ENCODE peak calls at places on chromosomes 12 and 14, in eight cellular contexts. H, O, Y, E, T, D, J and I are unnamed samples.

GRCh38 chr12:62683724-62684501 is 217.3 kb downstream of the MON2 start:
- ATAC-seq in J (no peak), E (peak; percentile 30), T (peak; percentile 56), Y (no peak), D (peak; percentile 88), O (peak; percentile 51), H (no peak), I (peak; percentile 85)

GRCh38 chr12:12622418-12622817 is 10.7 kb downstream of the CREBL2 start:
- ATAC-seq in H (no peak), T (no peak), E (no peak), D (no peak), Y (peak; percentile 29), J (no peak), O (no peak), I (no peak)

GRCh38 chr12:1830981-1831930 is 10.9 kb downstream of the LRTM2 start:
- ATAC-seq in H (no peak), D (peak; percentile 89), E (peak; percentile 94), T (peak; percentile 83), J (peak; percentile 78), Y (peak; percentile 59), O (peak; percentile 58), I (peak; percentile 51)

GRCh38 chr12:70258605-70259403 is 15.6 kb downstream of the CNOT2 start:
- ATAC-seq in O (peak; percentile 61), H (no peak), T (no peak), J (peak; percentile 55), E (no peak), Y (peak; percentile 46), D (no peak), I (no peak)

GRCh38 chr14:67416085-67416484 is 4.1 kb upstream of the PLEK2 start:
- ATAC-seq in T (no peak), H (no peak), O (no peak), D (no peak), E (peak; percentile 64), Y (no peak), J (peak; percentile 67), I (no peak)

GRCh38 chr14:73258076-73258475 is 20.8 kb downstream of the PAPLN start:
- ATAC-seq in E (no peak), O (no peak), H (no peak), J (no peak), Y (peak; percentile 43), D (no peak), T (no peak), I (no peak)

GRCh38 chr14:29805415-29806123 is 122.1 kb downstream of the PRKD1 start:
- ATAC-seq in H (no peak), T (peak; percentile 55), E (peak; percentile 100), J (peak; percentile 84), O (peak; percentile 45), Y (no peak), D (peak; percentile 98), I (peak; percentile 88)

GRCh38 chr12:43104524-43104923 is 447.5 kb downstream of the ADAMTS20 start:
- ATAC-seq in H (no peak), E (no peak), Y (no peak), O (no peak), J (no peak), D (no peak), T (no peak), I (no peak)

GRCh38 chr12:91406920-91407341 is 224.3 kb upstream of the DCN start:
- ATAC-seq in Y (peak; percentile 92), O (peak; percentile 85), D (no peak), T (no peak), H (peak; percentile 52), E (peak; percentile 30), J (no peak), I (no peak)

GRCh38 chr14:61492474-61492873 is 171.1 kb downstream of the PRKCH start:
- ATAC-seq in Y (no peak), H (peak; percentile 45), J (no peak), D (no peak), O (no peak), T (no peak), E (no peak), I (no peak)

GRCh38 chr14:50055461-50056228 is 60.7 kb downstream of the VCPKMT start:
- ATAC-seq in T (no peak), O (no peak), J (no peak), E (peak; percentile 30), Y (peak; percentile 60), H (peak; percentile 52), D (no peak), I (no peak)

GRCh38 chr12:11902525-11902875 is 168.2 kb upstream of the BCL2L14 start:
- ATAC-seq in J (no peak), H (no peak), T (no peak), Y (peak; percentile 22), O (no peak), E (no peak), D (no peak), I (no peak)

GRCh38 chr12:68940731-68941130 is 7.8 kb upstream of the CPM start:
- ATAC-seq in H (no peak), J (no peak), D (no peak), T (no peak), O (no peak), Y (no peak), E (no peak), I (no peak)

GRCh38 chr14:60553855-60554254 is 44.9 kb downstream of the SIX6 start:
- ATAC-seq in O (no peak), E (no peak), T (no peak), H (no peak), Y (no peak), J (no peak), D (no peak), I (no peak)

GRCh38 chr14:54173782-54174181 is 217.2 kb upstream of the BMP4 start:
- ATAC-seq in O (no peak), H (no peak), Y (no peak), T (no peak), D (peak; percentile 74), E (peak; percentile 24), J (no peak), I (peak; percentile 14)

GRCh38 chr14:20597108-20597507 is 5.9 kb upstream of the RNASE12 start:
- ATAC-seq in E (no peak), J (no peak), T (peak; percentile 32), Y (no peak), D (no peak), O (no peak), H (no peak), I (no peak)

GRCh38 chr12:67705394-67706370 is 57.1 kb downstream of the DYRK2 start:
- ATAC-seq in D (peak; percentile 65), O (peak; percentile 66), Y (no peak), T (no peak), E (no peak), H (no peak), J (no peak), I (no peak)

GRCh38 chr12:43776498-43776897 is 17.7 kb downstream of the IRAK4 start:
- ATAC-seq in J (peak; percentile 93), H (peak; percentile 83), T (no peak), O (peak; percentile 96), E (no peak), D (no peak), Y (peak; percentile 75), I (no peak)

GRCh38 chr14:63941023-63941422 is 88.2 kb downstream of the SYNE2 start:
- ATAC-seq in T (no peak), H (no peak), O (no peak), J (no peak), Y (no peak), D (no peak), E (no peak), I (no peak)

GRCh38 chr14:38873923-38874612 is 229.0 kb downstream of the SEC23A start:
- ATAC-seq in E (no peak), T (no peak), J (no peak), H (no peak), D (no peak), O (no peak), Y (no peak), I (no peak)

GRCh38 chr14:91294153-91294552 is 49.6 kb upstream of the GPR68 start:
- ATAC-seq in Y (no peak), E (no peak), T (no peak), J (no peak), D (peak; percentile 89), H (no peak), O (no peak), I (no peak)

GRCh38 chr12:117486840-117487659 is 125.6 kb upstream of the NOS1 start:
- ATAC-seq in E (peak; percentile 74), T (peak; percentile 56), H (peak; percentile 98), J (no peak), Y (no peak), D (peak; percentile 97), O (peak; percentile 92), I (no peak)

DNA sequence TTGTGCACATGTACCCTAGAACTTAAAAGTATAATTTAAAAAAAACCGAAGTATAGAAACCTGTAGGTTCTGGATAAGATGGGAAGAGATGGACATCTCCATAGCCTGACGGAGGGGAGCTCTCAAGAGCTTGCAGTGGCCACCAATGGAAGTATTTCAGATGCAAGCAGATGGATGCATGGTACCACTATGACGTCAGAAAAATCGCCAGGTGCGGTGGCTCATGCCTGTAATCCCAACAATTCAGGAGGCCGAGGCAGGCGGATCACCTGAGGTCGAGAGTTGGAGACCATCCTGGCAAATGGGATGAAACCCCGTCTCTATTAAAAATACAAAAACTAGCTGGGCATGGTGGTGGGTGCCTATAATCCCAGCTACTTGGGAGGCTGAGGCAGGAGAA is 3.4 kb downstream of the TEX22 start:
- ATAC-seq in Y (no peak), E (no peak), H (no peak), J (no peak), O (no peak), T (no peak), D (no peak), I (no peak)
- H3K9me3 ChIP-seq in Y (no peaks in the 10 kb centered on the region), E (no peaks in the 10 kb centered on the region), H (no peaks in the 10 kb centered on the region), J (peaks cover 7% of the 10 kb centered on the region), O (peaks cover 62% of the 10 kb centered on the region), T (no peaks in the 10 kb centered on the region), D (no peaks in the 10 kb centered on the region), I (no peaks in the 10 kb centered on the region)

GRCh38 chr14:104224516-104225281 is 86.3 kb downstream of the KIF26A start:
- ATAC-seq in H (peak; percentile 70), O (peak; percentile 79), Y (peak; percentile 61), T (no peak), J (peak; percentile 73), D (no peak), E (no peak), I (no peak)
- TF ChIP-seq POLR2A in H (no peak), O (no peak), Y (no peak), T (no peak), J (no peak), D (no peak), E (no peak), I (no peak)

DNA sequence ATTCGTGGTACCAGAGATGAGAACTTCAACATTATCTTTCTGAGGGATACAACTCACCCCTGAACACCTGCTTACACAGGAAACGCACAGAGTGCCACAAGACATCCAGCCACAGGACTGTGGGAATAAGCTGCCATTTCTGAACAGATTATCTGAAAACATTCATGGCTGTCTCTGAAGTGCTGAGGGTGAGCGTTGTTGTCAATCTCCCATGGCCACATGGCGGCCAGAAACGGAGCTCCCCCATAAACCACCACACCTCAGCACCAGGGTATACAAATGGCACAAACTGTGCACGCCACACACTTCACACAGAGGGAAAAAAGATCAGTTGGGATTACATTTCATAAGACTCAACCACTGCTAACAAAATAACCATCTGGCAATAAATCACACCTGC is 23.7 kb downstream of the FOXN3 start:
- ATAC-seq in E (no peak), Y (no peak), O (no peak), H (no peak), D (no peak), J (no peak), T (no peak), I (no peak)
- H3K4me1 ChIP-seq in E (peaks cover 12% of the 10 kb centered on the region), Y (peaks cover 6% of the 10 kb centered on the region), O (peaks cover 9% of the 10 kb centered on the region), H (no peaks in the 10 kb centered on the region), D (peaks cover 5% of the 10 kb centered on the region), J (no peaks in the 10 kb centered on the region), T (peaks cover 6% of the 10 kb centered on the region), I (no peaks in the 10 kb centered on the region)

GRCh38 chr14:36660736-36661505 is 739 bp upstream of the PAX9 start:
- ATAC-seq in D (no peak), J (peak; percentile 6), H (no peak), T (no peak), E (peak; percentile 16), O (no peak), Y (no peak), I (no peak)
- H3K9me3 ChIP-seq in D (no peaks in the 10 kb centered on the region), J (no peaks in the 10 kb centered on the region), H (no peaks in the 10 kb centered on the region), T (no peaks in the 10 kb centered on the region), E (no peaks in the 10 kb centered on the region), O (no peaks in the 10 kb centered on the region), Y (peaks cover 5% of the 10 kb centered on the region), I (no peaks in the 10 kb centered on the region)